ENCODE peak calls at places on chromosomes 3 and 15, in nine cellular contexts. One of them, this sample, is unnamed.

GRCh38 chr15:81492303-81492702 is 118.3 kb upstream of the TMC3 start:
- DNase-seq in fibroblast of pulmonary artery: peak
- DNase-seq in BE2C: no peak
- DNase-seq in WERI-Rb-1: no peak
- DNase-seq in GM20000: no peak
- DNase-seq in cardiac fibroblast: peak
- DNase-seq in breast epithelium: peak
- DNase-seq in CD4-positive, alpha-beta T cell: no peak
- DNase-seq in BJ: no peak
- DNase-seq in this sample: no peak

GRCh38 chr3:150419959-150420358 is 11.9 kb downstream of the TSC22D2 start:
- DNase-seq in fibroblast of pulmonary artery: no peak
- DNase-seq in BE2C: no peak
- DNase-seq in WERI-Rb-1: no peak
- DNase-seq in GM20000: no peak
- DNase-seq in cardiac fibroblast: no peak
- DNase-seq in breast epithelium: no peak
- DNase-seq in CD4-positive, alpha-beta T cell: no peak
- DNase-seq in BJ: no peak
- DNase-seq in this sample: no peak

GRCh38 chr3:4746241-4746958 is 232.8 kb upstream of the BHLHE40 start:
- DNase-seq in fibroblast of pulmonary artery: peak
- DNase-seq in BE2C: no peak
- DNase-seq in WERI-Rb-1: no peak
- DNase-seq in GM20000: no peak
- DNase-seq in cardiac fibroblast: peak
- DNase-seq in breast epithelium: no peak
- DNase-seq in CD4-positive, alpha-beta T cell: no peak
- DNase-seq in BJ: peak
- DNase-seq in this sample: no peak

GRCh38 chr3:122627301-122627700 is 49.9 kb downstream of the PARP15 start:
- DNase-seq in fibroblast of pulmonary artery: no peak
- DNase-seq in BE2C: no peak
- DNase-seq in WERI-Rb-1: no peak
- DNase-seq in GM20000: no peak
- DNase-seq in cardiac fibroblast: no peak
- DNase-seq in breast epithelium: no peak
- DNase-seq in CD4-positive, alpha-beta T cell: no peak
- DNase-seq in BJ: no peak
- DNase-seq in this sample: no peak

GRCh38 chr3:74066456-74066855 is 441.7 kb upstream of the PDZRN3 start:
- DNase-seq in fibroblast of pulmonary artery: no peak
- DNase-seq in BE2C: no peak
- DNase-seq in WERI-Rb-1: no peak
- DNase-seq in GM20000: no peak
- DNase-seq in cardiac fibroblast: no peak
- DNase-seq in breast epithelium: no peak
- DNase-seq in CD4-positive, alpha-beta T cell: no peak
- DNase-seq in BJ: no peak
- DNase-seq in this sample: no peak

GRCh38 chr15:92123848-92124631 is 269.6 kb upstream of the ST8SIA2 start:
- DNase-seq in fibroblast of pulmonary artery: no peak
- DNase-seq in BE2C: no peak
- DNase-seq in WERI-Rb-1: no peak
- DNase-seq in GM20000: no peak
- DNase-seq in cardiac fibroblast: no peak
- DNase-seq in breast epithelium: no peak
- DNase-seq in CD4-positive, alpha-beta T cell: no peak
- DNase-seq in BJ: no peak
- DNase-seq in this sample: no peak

GRCh38 chr3:110533089-110533488 is 538.5 kb upstream of the NECTIN3 start:
- DNase-seq in fibroblast of pulmonary artery: no peak
- DNase-seq in BE2C: no peak
- DNase-seq in WERI-Rb-1: no peak
- DNase-seq in GM20000: no peak
- DNase-seq in cardiac fibroblast: peak
- DNase-seq in breast epithelium: no peak
- DNase-seq in CD4-positive, alpha-beta T cell: no peak
- DNase-seq in BJ: no peak
- DNase-seq in this sample: no peak

GRCh38 chr3:11539677-11540076 is 104.0 kb downstream of the VGLL4 start:
- DNase-seq in fibroblast of pulmonary artery: no peak
- DNase-seq in BE2C: no peak
- DNase-seq in WERI-Rb-1: peak
- DNase-seq in GM20000: no peak
- DNase-seq in cardiac fibroblast: no peak
- DNase-seq in breast epithelium: no peak
- DNase-seq in CD4-positive, alpha-beta T cell: no peak
- DNase-seq in BJ: no peak
- DNase-seq in this sample: no peak

GRCh38 chr3:166284994-166285393 is 447.8 kb upstream of the BCHE start:
- DNase-seq in fibroblast of pulmonary artery: peak
- DNase-seq in BE2C: no peak
- DNase-seq in WERI-Rb-1: no peak
- DNase-seq in GM20000: no peak
- DNase-seq in cardiac fibroblast: no peak
- DNase-seq in breast epithelium: no peak
- DNase-seq in CD4-positive, alpha-beta T cell: no peak
- DNase-seq in BJ: no peak
- DNase-seq in this sample: no peak

GRCh38 chr3:170220871-170221270 is 1.4 kb upstream of the PRKCI start:
- DNase-seq in fibroblast of pulmonary artery: no peak
- DNase-seq in BE2C: no peak
- DNase-seq in WERI-Rb-1: no peak
- DNase-seq in GM20000: no peak
- DNase-seq in cardiac fibroblast: peak
- DNase-seq in breast epithelium: no peak
- DNase-seq in CD4-positive, alpha-beta T cell: no peak
- DNase-seq in BJ: no peak
- DNase-seq in this sample: no peak

GRCh38 chr3:154060606-154061380 is 60.4 kb upstream of the ARHGEF26 start:
- DNase-seq in fibroblast of pulmonary artery: peak
- DNase-seq in BE2C: no peak
- DNase-seq in WERI-Rb-1: no peak
- DNase-seq in GM20000: no peak
- DNase-seq in cardiac fibroblast: peak
- DNase-seq in breast epithelium: no peak
- DNase-seq in CD4-positive, alpha-beta T cell: no peak
- DNase-seq in BJ: peak
- DNase-seq in this sample: no peak

GRCh38 chr15:89247441-89247840 is 3.7 kb downstream of the FANCI start:
- DNase-seq in fibroblast of pulmonary artery: peak
- DNase-seq in BE2C: no peak
- DNase-seq in WERI-Rb-1: no peak
- DNase-seq in GM20000: no peak
- DNase-seq in cardiac fibroblast: no peak
- DNase-seq in breast epithelium: no peak
- DNase-seq in CD4-positive, alpha-beta T cell: no peak
- DNase-seq in BJ: no peak
- DNase-seq in this sample: no peak

GRCh38 chr15:89248584-89248983 is 4.8 kb downstream of the FANCI start:
- DNase-seq in fibroblast of pulmonary artery: no peak
- DNase-seq in BE2C: no peak
- DNase-seq in WERI-Rb-1: no peak
- DNase-seq in GM20000: no peak
- DNase-seq in cardiac fibroblast: no peak
- DNase-seq in breast epithelium: no peak
- DNase-seq in CD4-positive, alpha-beta T cell: no peak
- DNase-seq in BJ: no peak
- DNase-seq in this sample: no peak

GRCh38 chr15:89244512-89244869 is 712 bp downstream of the FANCI start:
- DNase-seq in fibroblast of pulmonary artery: no peak
- DNase-seq in BE2C: no peak
- DNase-seq in WERI-Rb-1: no peak
- DNase-seq in GM20000: no peak
- DNase-seq in cardiac fibroblast: no peak
- DNase-seq in breast epithelium: no peak
- DNase-seq in CD4-positive, alpha-beta T cell: no peak
- DNase-seq in BJ: no peak
- DNase-seq in this sample: no peak

GRCh38 chr15:89243046-89243690 is 611 bp upstream of the FANCI start:
- DNase-seq in fibroblast of pulmonary artery: peak
- DNase-seq in BE2C: no peak
- DNase-seq in WERI-Rb-1: no peak
- DNase-seq in GM20000: no peak
- DNase-seq in cardiac fibroblast: peak
- DNase-seq in breast epithelium: no peak
- DNase-seq in CD4-positive, alpha-beta T cell: no peak
- DNase-seq in BJ: no peak
- DNase-seq in this sample: no peak

DNA sequence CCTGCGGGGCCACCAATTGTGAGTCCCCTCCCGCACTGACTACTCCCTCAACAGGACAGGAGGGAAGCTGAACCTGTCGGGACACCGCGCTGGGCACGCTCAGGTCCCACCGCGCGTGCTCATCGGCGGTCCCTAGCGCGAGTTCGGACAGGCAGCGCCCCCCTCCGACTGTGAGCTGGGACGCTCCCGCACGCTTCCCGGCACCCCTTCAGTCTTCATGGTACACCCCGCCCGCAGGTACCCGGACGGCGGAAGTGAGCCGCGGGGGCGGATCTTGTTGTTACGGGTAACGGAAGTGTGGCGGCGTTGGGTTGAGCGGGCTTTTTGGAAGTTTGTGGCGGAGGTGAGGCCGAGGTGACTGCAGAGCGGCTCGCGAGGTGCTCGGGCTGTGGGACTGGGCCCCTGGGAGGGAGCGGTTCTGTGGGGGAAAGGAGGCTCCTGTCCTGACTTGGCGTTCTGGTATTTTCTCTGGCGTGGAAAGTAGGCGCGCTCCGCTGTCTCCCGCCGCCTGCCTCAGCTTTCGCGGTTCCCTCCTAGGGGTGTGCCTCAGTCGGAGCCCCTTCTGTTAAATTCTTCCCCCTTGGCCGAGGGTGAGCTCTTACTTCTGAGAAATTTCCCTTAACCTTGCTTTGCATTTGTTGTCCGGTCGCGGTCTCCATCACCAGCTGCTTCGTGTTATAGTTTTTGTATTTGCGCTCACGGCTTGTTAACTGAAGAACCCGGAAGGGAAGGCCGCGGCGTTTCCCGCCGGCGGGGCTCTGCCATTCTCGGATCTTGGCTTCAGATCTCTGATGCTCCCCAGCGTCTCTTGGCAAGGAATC is at the start of gene FANCI:
- DNase-seq in fibroblast of pulmonary artery: peak
- DNase-seq in BE2C: peak
- DNase-seq in WERI-Rb-1: peak
- DNase-seq in GM20000: peak
- DNase-seq in cardiac fibroblast: peak
- DNase-seq in breast epithelium: peak
- DNase-seq in CD4-positive, alpha-beta T cell: peak
- DNase-seq in BJ: peak
- DNase-seq in this sample: peak
- TF ChIP-seq CTCF in fibroblast of pulmonary artery: peak
- TF ChIP-seq CTCF in BE2C: peak
- TF ChIP-seq CTCF in WERI-Rb-1: peak
- TF ChIP-seq CTCF in GM20000: peak
- TF ChIP-seq CTCF in cardiac fibroblast: peak
- TF ChIP-seq CTCF in breast epithelium: peak
- TF ChIP-seq CTCF in CD4-positive, alpha-beta T cell: no peak
- TF ChIP-seq CTCF in BJ: peak
- TF ChIP-seq CTCF in this sample: peak

GRCh38 chr3:44918581-44918980 is 44.2 kb downstream of the TGM4 start:
- DNase-seq in fibroblast of pulmonary artery: no peak
- DNase-seq in BE2C: no peak
- DNase-seq in WERI-Rb-1: no peak
- DNase-seq in GM20000: no peak
- DNase-seq in cardiac fibroblast: no peak
- DNase-seq in breast epithelium: no peak
- DNase-seq in CD4-positive, alpha-beta T cell: no peak
- DNase-seq in BJ: no peak
- DNase-seq in this sample: no peak
- TF ChIP-seq CTCF in fibroblast of pulmonary artery: no peak
- TF ChIP-seq CTCF in BE2C: no peak
- TF ChIP-seq CTCF in WERI-Rb-1: no peak
- TF ChIP-seq CTCF in GM20000: no peak
- TF ChIP-seq CTCF in cardiac fibroblast: no peak
- TF ChIP-seq CTCF in breast epithelium: no peak
- TF ChIP-seq CTCF in CD4-positive, alpha-beta T cell: no peak
- TF ChIP-seq CTCF in BJ: no peak
- TF ChIP-seq CTCF in this sample: no peak

DNA sequence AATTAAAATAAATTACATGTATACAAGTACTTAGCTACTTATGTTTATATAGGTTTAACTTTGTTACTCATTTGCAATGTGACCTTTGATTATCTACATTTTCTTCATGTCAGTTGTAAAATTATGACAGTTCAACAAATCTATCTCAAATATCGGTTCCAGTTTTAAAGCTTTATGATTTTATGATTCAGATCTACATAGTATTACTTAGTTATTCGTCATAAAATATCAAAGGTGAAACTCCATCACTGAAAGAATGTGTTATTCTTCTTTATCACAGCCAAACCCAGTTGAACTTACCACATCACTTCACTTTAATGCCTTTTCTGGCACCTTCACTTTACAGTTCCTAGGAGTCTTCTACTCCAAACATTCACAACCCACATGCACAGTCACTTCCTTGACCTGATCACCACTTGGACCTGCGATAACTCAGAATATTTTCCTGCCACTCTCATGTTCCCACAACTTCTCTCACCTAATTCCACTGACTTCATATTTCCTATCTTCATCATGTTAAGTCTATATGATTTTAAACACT is 47.2 kb downstream of the SLITRK3 start:
- DNase-seq in fibroblast of pulmonary artery: no peak
- DNase-seq in BE2C: no peak
- DNase-seq in WERI-Rb-1: no peak
- DNase-seq in GM20000: no peak
- DNase-seq in cardiac fibroblast: no peak
- DNase-seq in breast epithelium: no peak
- DNase-seq in CD4-positive, alpha-beta T cell: no peak
- DNase-seq in BJ: no peak
- DNase-seq in this sample: no peak
- TF ChIP-seq CTCF in fibroblast of pulmonary artery: no peak
- TF ChIP-seq CTCF in BE2C: no peak
- TF ChIP-seq CTCF in WERI-Rb-1: no peak
- TF ChIP-seq CTCF in GM20000: no peak
- TF ChIP-seq CTCF in cardiac fibroblast: no peak
- TF ChIP-seq CTCF in breast epithelium: no peak
- TF ChIP-seq CTCF in CD4-positive, alpha-beta T cell: no peak
- TF ChIP-seq CTCF in BJ: no peak
- TF ChIP-seq CTCF in this sample: no peak

DNA sequence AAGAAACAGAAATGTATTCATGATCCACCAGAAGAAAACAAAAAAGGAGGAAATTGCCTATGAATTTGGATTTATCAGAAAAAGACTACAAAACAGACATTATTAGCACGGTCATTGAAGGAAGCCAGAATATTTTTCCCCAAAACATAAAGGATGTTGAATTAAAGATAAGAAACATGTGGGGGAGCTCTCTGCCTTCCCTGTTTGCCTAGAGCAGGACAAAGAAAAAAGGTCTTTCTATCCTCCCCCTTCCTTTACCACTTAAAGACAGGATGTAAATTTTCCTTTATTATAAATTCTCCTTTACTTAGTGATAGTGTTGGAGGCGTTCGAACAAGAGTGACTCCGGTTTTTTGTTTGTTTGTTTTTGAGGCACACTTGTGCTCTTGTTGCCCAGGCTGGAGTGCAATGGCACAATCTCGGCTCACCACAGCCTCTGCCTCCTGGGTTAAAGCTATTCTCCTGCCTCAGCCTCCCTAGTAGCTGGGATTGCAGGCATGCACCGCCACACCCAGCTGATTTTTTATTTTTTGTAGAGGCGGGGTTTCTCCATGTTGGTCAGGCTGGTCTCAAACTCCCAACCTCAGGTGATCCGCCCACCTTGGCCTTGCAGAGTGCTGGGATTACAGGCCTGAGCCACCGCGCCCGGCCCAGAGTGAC is 14.9 kb upstream of the RPN1 start:
- DNase-seq in fibroblast of pulmonary artery: peak
- DNase-seq in BE2C: no peak
- DNase-seq in WERI-Rb-1: no peak
- DNase-seq in GM20000: no peak
- DNase-seq in cardiac fibroblast: peak
- DNase-seq in breast epithelium: no peak
- DNase-seq in CD4-positive, alpha-beta T cell: no peak
- DNase-seq in BJ: no peak
- DNase-seq in this sample: no peak
- TF ChIP-seq CTCF in fibroblast of pulmonary artery: no peak
- TF ChIP-seq CTCF in BE2C: peak
- TF ChIP-seq CTCF in WERI-Rb-1: no peak
- TF ChIP-seq CTCF in GM20000: no peak
- TF ChIP-seq CTCF in cardiac fibroblast: no peak
- TF ChIP-seq CTCF in breast epithelium: no peak
- TF ChIP-seq CTCF in CD4-positive, alpha-beta T cell: no peak
- TF ChIP-seq CTCF in BJ: no peak
- TF ChIP-seq CTCF in this sample: no peak